ENCODE peak calls at places on chromosomes 4 and X, in eight cellular contexts. One of them, this sample, is unnamed.

GRCh38 chr4:7266525-7267292 is 74.4 kb downstream of the SORCS2 start:
- DNase-seq in HS-27A: peak
- DNase-seq in NCI-H524: no peak
- DNase-seq in astrocyte of the cerebellum: peak
- DNase-seq in stimulated activated CD4-positive, alpha-beta T cell treated with anti-CD3 and anti-CD28 coated beads, Interleukin-12 subunit alpha, Interleukin-12 subunit beta, amount 100 ng/mL, for 4 hours: no peak
- DNase-seq in astrocyte of the spinal cord: peak
- DNase-seq in NCI-H2029 treated with DMSO at 0.1 percent for 48 hours: no peak
- DNase-seq in hypothalamus: no peak
- DNase-seq in this sample: peak

GRCh38 chrX:40097101-40097491 is 662 bp downstream of the BCOR start:
- DNase-seq in astrocyte of the cerebellum: no peak
- DNase-seq in NCI-H2029 treated with DMSO at 0.1 percent for 48 hours: no peak
- DNase-seq in NCI-H524: peak
- DNase-seq in astrocyte of the spinal cord: no peak
- DNase-seq in stimulated activated CD4-positive, alpha-beta T cell treated with anti-CD3 and anti-CD28 coated beads, Interleukin-12 subunit alpha, Interleukin-12 subunit beta, amount 100 ng/mL, for 4 hours: no peak
- DNase-seq in HS-27A: no peak
- DNase-seq in hypothalamus: no peak
- DNase-seq in this sample: no peak

GRCh38 chrX:65697915-65698796 is 30.7 kb downstream of the MSN start:
- DNase-seq in NCI-H2029 treated with DMSO at 0.1 percent for 48 hours: no peak
- DNase-seq in HS-27A: no peak
- DNase-seq in astrocyte of the spinal cord: no peak
- DNase-seq in NCI-H524: no peak
- DNase-seq in stimulated activated CD4-positive, alpha-beta T cell treated with anti-CD3 and anti-CD28 coated beads, Interleukin-12 subunit alpha, Interleukin-12 subunit beta, amount 100 ng/mL, for 4 hours: peak
- DNase-seq in astrocyte of the cerebellum: no peak
- DNase-seq in hypothalamus: no peak
- DNase-seq in this sample: no peak

GRCh38 chr4:22502895-22503814 is 12.7 kb downstream of the ADGRA3 start:
- DNase-seq in NCI-H524: no peak
- DNase-seq in astrocyte of the cerebellum: no peak
- DNase-seq in hypothalamus: no peak
- DNase-seq in HS-27A: no peak
- DNase-seq in stimulated activated CD4-positive, alpha-beta T cell treated with anti-CD3 and anti-CD28 coated beads, Interleukin-12 subunit alpha, Interleukin-12 subunit beta, amount 100 ng/mL, for 4 hours: no peak
- DNase-seq in astrocyte of the spinal cord: no peak
- DNase-seq in NCI-H2029 treated with DMSO at 0.1 percent for 48 hours: no peak
- DNase-seq in this sample: no peak

GRCh38 chr4:13441506-13441905 is 42.6 kb downstream of the RAB28 start:
- DNase-seq in astrocyte of the spinal cord: no peak
- DNase-seq in hypothalamus: no peak
- DNase-seq in HS-27A: no peak
- DNase-seq in stimulated activated CD4-positive, alpha-beta T cell treated with anti-CD3 and anti-CD28 coated beads, Interleukin-12 subunit alpha, Interleukin-12 subunit beta, amount 100 ng/mL, for 4 hours: no peak
- DNase-seq in astrocyte of the cerebellum: no peak
- DNase-seq in NCI-H524: peak
- DNase-seq in NCI-H2029 treated with DMSO at 0.1 percent for 48 hours: no peak
- DNase-seq in this sample: no peak

GRCh38 chrX:13001097-13001496 is 26.2 kb downstream of the TMSB4X start:
- DNase-seq in HS-27A: no peak
- DNase-seq in hypothalamus: no peak
- DNase-seq in astrocyte of the spinal cord: no peak
- DNase-seq in NCI-H524: no peak
- DNase-seq in stimulated activated CD4-positive, alpha-beta T cell treated with anti-CD3 and anti-CD28 coated beads, Interleukin-12 subunit alpha, Interleukin-12 subunit beta, amount 100 ng/mL, for 4 hours: no peak
- DNase-seq in astrocyte of the cerebellum: no peak
- DNase-seq in NCI-H2029 treated with DMSO at 0.1 percent for 48 hours: no peak
- DNase-seq in this sample: no peak

GRCh38 chrX:82141942-82142341 is 940.0 kb downstream of the SH3BGRL start:
- DNase-seq in hypothalamus: no peak
- DNase-seq in astrocyte of the cerebellum: no peak
- DNase-seq in stimulated activated CD4-positive, alpha-beta T cell treated with anti-CD3 and anti-CD28 coated beads, Interleukin-12 subunit alpha, Interleukin-12 subunit beta, amount 100 ng/mL, for 4 hours: no peak
- DNase-seq in HS-27A: no peak
- DNase-seq in NCI-H2029 treated with DMSO at 0.1 percent for 48 hours: no peak
- DNase-seq in NCI-H524: no peak
- DNase-seq in astrocyte of the spinal cord: no peak
- DNase-seq in this sample: no peak

GRCh38 chr4:13535118-13535517 is 9.2 kb downstream of the NKX3-2 start:
- DNase-seq in NCI-H2029 treated with DMSO at 0.1 percent for 48 hours: no peak
- DNase-seq in stimulated activated CD4-positive, alpha-beta T cell treated with anti-CD3 and anti-CD28 coated beads, Interleukin-12 subunit alpha, Interleukin-12 subunit beta, amount 100 ng/mL, for 4 hours: no peak
- DNase-seq in hypothalamus: no peak
- DNase-seq in astrocyte of the cerebellum: no peak
- DNase-seq in astrocyte of the spinal cord: no peak
- DNase-seq in NCI-H524: no peak
- DNase-seq in HS-27A: no peak
- DNase-seq in this sample: no peak

GRCh38 chr4:8409271-8410065 is 31.1 kb downstream of the ACOX3 start:
- DNase-seq in astrocyte of the spinal cord: peak
- DNase-seq in astrocyte of the cerebellum: no peak
- DNase-seq in stimulated activated CD4-positive, alpha-beta T cell treated with anti-CD3 and anti-CD28 coated beads, Interleukin-12 subunit alpha, Interleukin-12 subunit beta, amount 100 ng/mL, for 4 hours: no peak
- DNase-seq in HS-27A: no peak
- DNase-seq in NCI-H2029 treated with DMSO at 0.1 percent for 48 hours: no peak
- DNase-seq in hypothalamus: no peak
- DNase-seq in NCI-H524: no peak
- DNase-seq in this sample: peak

GRCh38 chrX:103774070-103774642 is 2.5 kb upstream of the PLP1 start:
- DNase-seq in NCI-H2029 treated with DMSO at 0.1 percent for 48 hours: no peak
- DNase-seq in HS-27A: peak
- DNase-seq in hypothalamus: peak
- DNase-seq in stimulated activated CD4-positive, alpha-beta T cell treated with anti-CD3 and anti-CD28 coated beads, Interleukin-12 subunit alpha, Interleukin-12 subunit beta, amount 100 ng/mL, for 4 hours: no peak
- DNase-seq in astrocyte of the cerebellum: peak
- DNase-seq in astrocyte of the spinal cord: peak
- DNase-seq in NCI-H524: peak
- DNase-seq in this sample: no peak

GRCh38 chr4:28469886-28470285 is 1609.2 kb downstream of the STIM2 start:
- DNase-seq in NCI-H524: no peak
- DNase-seq in stimulated activated CD4-positive, alpha-beta T cell treated with anti-CD3 and anti-CD28 coated beads, Interleukin-12 subunit alpha, Interleukin-12 subunit beta, amount 100 ng/mL, for 4 hours: no peak
- DNase-seq in astrocyte of the cerebellum: no peak
- DNase-seq in astrocyte of the spinal cord: peak
- DNase-seq in NCI-H2029 treated with DMSO at 0.1 percent for 48 hours: no peak
- DNase-seq in HS-27A: no peak
- DNase-seq in hypothalamus: no peak
- DNase-seq in this sample: no peak

GRCh38 chr4:48047421-48047844 is 30.9 kb downstream of the NIPAL1 start:
- DNase-seq in hypothalamus: no peak
- DNase-seq in NCI-H524: no peak
- DNase-seq in astrocyte of the spinal cord: no peak
- DNase-seq in stimulated activated CD4-positive, alpha-beta T cell treated with anti-CD3 and anti-CD28 coated beads, Interleukin-12 subunit alpha, Interleukin-12 subunit beta, amount 100 ng/mL, for 4 hours: peak
- DNase-seq in NCI-H2029 treated with DMSO at 0.1 percent for 48 hours: no peak
- DNase-seq in astrocyte of the cerebellum: no peak
- DNase-seq in HS-27A: no peak
- DNase-seq in this sample: no peak

GRCh38 chr4:164350086-164350485 is 403.8 kb upstream of the SMIM31 start:
- DNase-seq in astrocyte of the spinal cord: peak
- DNase-seq in hypothalamus: no peak
- DNase-seq in NCI-H524: no peak
- DNase-seq in astrocyte of the cerebellum: no peak
- DNase-seq in HS-27A: no peak
- DNase-seq in NCI-H2029 treated with DMSO at 0.1 percent for 48 hours: no peak
- DNase-seq in stimulated activated CD4-positive, alpha-beta T cell treated with anti-CD3 and anti-CD28 coated beads, Interleukin-12 subunit alpha, Interleukin-12 subunit beta, amount 100 ng/mL, for 4 hours: no peak
- DNase-seq in this sample: no peak

GRCh38 chr4:140042634-140043033 is 111.3 kb downstream of the MAML3 start:
- DNase-seq in NCI-H524: no peak
- DNase-seq in stimulated activated CD4-positive, alpha-beta T cell treated with anti-CD3 and anti-CD28 coated beads, Interleukin-12 subunit alpha, Interleukin-12 subunit beta, amount 100 ng/mL, for 4 hours: no peak
- DNase-seq in astrocyte of the spinal cord: no peak
- DNase-seq in astrocyte of the cerebellum: no peak
- DNase-seq in HS-27A: no peak
- DNase-seq in NCI-H2029 treated with DMSO at 0.1 percent for 48 hours: no peak
- DNase-seq in hypothalamus: no peak
- DNase-seq in this sample: no peak

GRCh38 chrX:67583171-67583570 is 39.4 kb downstream of the AR start:
- DNase-seq in NCI-H524: no peak
- DNase-seq in astrocyte of the spinal cord: no peak
- DNase-seq in NCI-H2029 treated with DMSO at 0.1 percent for 48 hours: no peak
- DNase-seq in stimulated activated CD4-positive, alpha-beta T cell treated with anti-CD3 and anti-CD28 coated beads, Interleukin-12 subunit alpha, Interleukin-12 subunit beta, amount 100 ng/mL, for 4 hours: no peak
- DNase-seq in HS-27A: no peak
- DNase-seq in astrocyte of the cerebellum: no peak
- DNase-seq in hypothalamus: no peak
- DNase-seq in this sample: no peak

GRCh38 chr4:159414305-159414704 is 311.4 kb downstream of the RAPGEF2 start:
- DNase-seq in NCI-H2029 treated with DMSO at 0.1 percent for 48 hours: no peak
- DNase-seq in astrocyte of the spinal cord: no peak
- DNase-seq in stimulated activated CD4-positive, alpha-beta T cell treated with anti-CD3 and anti-CD28 coated beads, Interleukin-12 subunit alpha, Interleukin-12 subunit beta, amount 100 ng/mL, for 4 hours: no peak
- DNase-seq in astrocyte of the cerebellum: no peak
- DNase-seq in HS-27A: no peak
- DNase-seq in hypothalamus: no peak
- DNase-seq in NCI-H524: no peak
- DNase-seq in this sample: no peak

GRCh38 chr4:172035573-172035972 is 222.4 kb downstream of the GALNTL6 start:
- DNase-seq in hypothalamus: no peak
- DNase-seq in astrocyte of the cerebellum: no peak
- DNase-seq in NCI-H2029 treated with DMSO at 0.1 percent for 48 hours: no peak
- DNase-seq in NCI-H524: no peak
- DNase-seq in astrocyte of the spinal cord: no peak
- DNase-seq in HS-27A: peak
- DNase-seq in stimulated activated CD4-positive, alpha-beta T cell treated with anti-CD3 and anti-CD28 coated beads, Interleukin-12 subunit alpha, Interleukin-12 subunit beta, amount 100 ng/mL, for 4 hours: no peak
- DNase-seq in this sample: no peak

GRCh38 chr4:184506527-184507121 is 32.3 kb upstream of the IRF2 start:
- DNase-seq in astrocyte of the spinal cord: no peak
- DNase-seq in stimulated activated CD4-positive, alpha-beta T cell treated with anti-CD3 and anti-CD28 coated beads, Interleukin-12 subunit alpha, Interleukin-12 subunit beta, amount 100 ng/mL, for 4 hours: no peak
- DNase-seq in NCI-H2029 treated with DMSO at 0.1 percent for 48 hours: no peak
- DNase-seq in NCI-H524: no peak
- DNase-seq in hypothalamus: no peak
- DNase-seq in HS-27A: no peak
- DNase-seq in astrocyte of the cerebellum: no peak
- DNase-seq in this sample: peak

GRCh38 chrX:14875624-14876023 is 2.4 kb downstream of the MOSPD2 start:
- DNase-seq in hypothalamus: no peak
- DNase-seq in astrocyte of the spinal cord: no peak
- DNase-seq in NCI-H2029 treated with DMSO at 0.1 percent for 48 hours: no peak
- DNase-seq in astrocyte of the cerebellum: no peak
- DNase-seq in HS-27A: no peak
- DNase-seq in stimulated activated CD4-positive, alpha-beta T cell treated with anti-CD3 and anti-CD28 coated beads, Interleukin-12 subunit alpha, Interleukin-12 subunit beta, amount 100 ng/mL, for 4 hours: no peak
- DNase-seq in NCI-H524: no peak
- DNase-seq in this sample: no peak

GRCh38 chr4:96315815-96316214 is 475.9 kb downstream of the PDHA2 start:
- DNase-seq in HS-27A: no peak
- DNase-seq in hypothalamus: no peak
- DNase-seq in astrocyte of the cerebellum: no peak
- DNase-seq in NCI-H524: peak
- DNase-seq in NCI-H2029 treated with DMSO at 0.1 percent for 48 hours: no peak
- DNase-seq in astrocyte of the spinal cord: no peak
- DNase-seq in stimulated activated CD4-positive, alpha-beta T cell treated with anti-CD3 and anti-CD28 coated beads, Interleukin-12 subunit alpha, Interleukin-12 subunit beta, amount 100 ng/mL, for 4 hours: no peak
- DNase-seq in this sample: peak

GRCh38 chrX:121121021-121121420 is 73.6 kb downstream of the GLUD2 start:
- DNase-seq in hypothalamus: no peak
- DNase-seq in NCI-H524: no peak
- DNase-seq in astrocyte of the cerebellum: no peak
- DNase-seq in NCI-H2029 treated with DMSO at 0.1 percent for 48 hours: no peak
- DNase-seq in astrocyte of the spinal cord: no peak
- DNase-seq in stimulated activated CD4-positive, alpha-beta T cell treated with anti-CD3 and anti-CD28 coated beads, Interleukin-12 subunit alpha, Interleukin-12 subunit beta, amount 100 ng/mL, for 4 hours: no peak
- DNase-seq in HS-27A: no peak
- DNase-seq in this sample: no peak

GRCh38 chr4:19879330-19879729 is 372.4 kb upstream of the SLIT2 start:
- DNase-seq in HS-27A: no peak
- DNase-seq in NCI-H524: no peak
- DNase-seq in NCI-H2029 treated with DMSO at 0.1 percent for 48 hours: no peak
- DNase-seq in astrocyte of the spinal cord: no peak
- DNase-seq in hypothalamus: no peak
- DNase-seq in stimulated activated CD4-positive, alpha-beta T cell treated with anti-CD3 and anti-CD28 coated beads, Interleukin-12 subunit alpha, Interleukin-12 subunit beta, amount 100 ng/mL, for 4 hours: no peak
- DNase-seq in astrocyte of the cerebellum: no peak
- DNase-seq in this sample: no peak

GRCh38 chrX:8279323-8279722 is 108.3 kb upstream of the VCX2 start:
- DNase-seq in stimulated activated CD4-positive, alpha-beta T cell treated with anti-CD3 and anti-CD28 coated beads, Interleukin-12 subunit alpha, Interleukin-12 subunit beta, amount 100 ng/mL, for 4 hours: no peak
- DNase-seq in NCI-H2029 treated with DMSO at 0.1 percent for 48 hours: no peak
- DNase-seq in astrocyte of the cerebellum: no peak
- DNase-seq in HS-27A: no peak
- DNase-seq in NCI-H524: no peak
- DNase-seq in hypothalamus: no peak
- DNase-seq in astrocyte of the spinal cord: no peak
- DNase-seq in this sample: no peak

GRCh38 chr4:83011779-83012630 is 1.4 kb upstream of the LIN54 start:
- DNase-seq in NCI-H2029 treated with DMSO at 0.1 percent for 48 hours: no peak
- DNase-seq in hypothalamus: peak
- DNase-seq in NCI-H524: peak
- DNase-seq in stimulated activated CD4-positive, alpha-beta T cell treated with anti-CD3 and anti-CD28 coated beads, Interleukin-12 subunit alpha, Interleukin-12 subunit beta, amount 100 ng/mL, for 4 hours: no peak
- DNase-seq in HS-27A: peak
- DNase-seq in astrocyte of the spinal cord: peak
- DNase-seq in astrocyte of the cerebellum: no peak
- DNase-seq in this sample: peak

GRCh38 chrX:37746268-37746931 is 33.5 kb upstream of the CYBB start:
- DNase-seq in NCI-H524: no peak
- DNase-seq in HS-27A: no peak
- DNase-seq in hypothalamus: no peak
- DNase-seq in NCI-H2029 treated with DMSO at 0.1 percent for 48 hours: no peak
- DNase-seq in astrocyte of the cerebellum: no peak
- DNase-seq in astrocyte of the spinal cord: peak
- DNase-seq in stimulated activated CD4-positive, alpha-beta T cell treated with anti-CD3 and anti-CD28 coated beads, Interleukin-12 subunit alpha, Interleukin-12 subunit beta, amount 100 ng/mL, for 4 hours: no peak
- DNase-seq in this sample: no peak

GRCh38 chrX:72247206-72247944 is 8.5 kb upstream of the ERCC6L start:
- DNase-seq in astrocyte of the spinal cord: no peak
- DNase-seq in hypothalamus: no peak
- DNase-seq in astrocyte of the cerebellum: no peak
- DNase-seq in HS-27A: no peak
- DNase-seq in stimulated activated CD4-positive, alpha-beta T cell treated with anti-CD3 and anti-CD28 coated beads, Interleukin-12 subunit alpha, Interleukin-12 subunit beta, amount 100 ng/mL, for 4 hours: no peak
- DNase-seq in NCI-H524: peak
- DNase-seq in NCI-H2029 treated with DMSO at 0.1 percent for 48 hours: peak
- DNase-seq in this sample: no peak

GRCh38 chrX:44596277-44596676 is 53.6 kb upstream of the FUNDC1 start:
- DNase-seq in hypothalamus: no peak
- DNase-seq in stimulated activated CD4-positive, alpha-beta T cell treated with anti-CD3 and anti-CD28 coated beads, Interleukin-12 subunit alpha, Interleukin-12 subunit beta, amount 100 ng/mL, for 4 hours: no peak
- DNase-seq in NCI-H524: peak
- DNase-seq in HS-27A: no peak
- DNase-seq in astrocyte of the spinal cord: no peak
- DNase-seq in NCI-H2029 treated with DMSO at 0.1 percent for 48 hours: no peak
- DNase-seq in astrocyte of the cerebellum: no peak
- DNase-seq in this sample: no peak

GRCh38 chrX:134849390-134849789 is 141.4 kb upstream of the SMIM10 start:
- DNase-seq in stimulated activated CD4-positive, alpha-beta T cell treated with anti-CD3 and anti-CD28 coated beads, Interleukin-12 subunit alpha, Interleukin-12 subunit beta, amount 100 ng/mL, for 4 hours: no peak
- DNase-seq in HS-27A: no peak
- DNase-seq in NCI-H524: no peak
- DNase-seq in NCI-H2029 treated with DMSO at 0.1 percent for 48 hours: no peak
- DNase-seq in astrocyte of the cerebellum: no peak
- DNase-seq in astrocyte of the spinal cord: peak
- DNase-seq in hypothalamus: no peak
- DNase-seq in this sample: no peak

GRCh38 chr4:19631814-19632213 is 619.9 kb upstream of the SLIT2 start:
- DNase-seq in stimulated activated CD4-positive, alpha-beta T cell treated with anti-CD3 and anti-CD28 coated beads, Interleukin-12 subunit alpha, Interleukin-12 subunit beta, amount 100 ng/mL, for 4 hours: no peak
- DNase-seq in HS-27A: no peak
- DNase-seq in NCI-H524: no peak
- DNase-seq in astrocyte of the spinal cord: no peak
- DNase-seq in hypothalamus: no peak
- DNase-seq in astrocyte of the cerebellum: no peak
- DNase-seq in NCI-H2029 treated with DMSO at 0.1 percent for 48 hours: no peak
- DNase-seq in this sample: no peak

GRCh38 chr4:167176723-167177367 is 57.4 kb downstream of the SPOCK3 start:
- DNase-seq in NCI-H524: no peak
- DNase-seq in hypothalamus: no peak
- DNase-seq in NCI-H2029 treated with DMSO at 0.1 percent for 48 hours: no peak
- DNase-seq in HS-27A: no peak
- DNase-seq in astrocyte of the cerebellum: no peak
- DNase-seq in stimulated activated CD4-positive, alpha-beta T cell treated with anti-CD3 and anti-CD28 coated beads, Interleukin-12 subunit alpha, Interleukin-12 subunit beta, amount 100 ng/mL, for 4 hours: no peak
- DNase-seq in astrocyte of the spinal cord: no peak
- DNase-seq in this sample: no peak